ENCODE peak calls at places on chromosomes 7 and 10, in ten cellular contexts. One of them, this sample, is unnamed.

GRCh38 chr7:150340024-150340749 is 1.2 kb downstream of the RARRES2 start:
- DNase-seq in A549: no peak
- DNase-seq in thoracic aorta: no peak
- DNase-seq in IMR-90: peak
- DNase-seq in H9: no peak
- DNase-seq in Calu3: peak
- DNase-seq in HCT116: no peak
- DNase-seq in choroid plexus epithelial cell: peak
- DNase-seq in GM20000: peak
- DNase-seq in AG04450: peak
- DNase-seq in this sample: no peak

GRCh38 chr7:40204581-40204980 is 69.8 kb downstream of the SUGCT start:
- DNase-seq in GM20000: no peak
- DNase-seq in A549: no peak
- DNase-seq in thoracic aorta: no peak
- DNase-seq in AG04450: no peak
- DNase-seq in HCT116: no peak
- DNase-seq in choroid plexus epithelial cell: no peak
- DNase-seq in Calu3: no peak
- DNase-seq in IMR-90: no peak
- DNase-seq in H9: no peak
- DNase-seq in this sample: no peak

GRCh38 chr10:32951111-32951510 is 6.9 kb downstream of the ITGB1 start:
- DNase-seq in thoracic aorta: no peak
- DNase-seq in GM20000: no peak
- DNase-seq in Calu3: no peak
- DNase-seq in HCT116: no peak
- DNase-seq in A549: peak
- DNase-seq in choroid plexus epithelial cell: peak
- DNase-seq in IMR-90: no peak
- DNase-seq in H9: no peak
- DNase-seq in AG04450: no peak
- DNase-seq in this sample: no peak

GRCh38 chr7:9835204-9835603 is 1138.5 kb upstream of the PHF14 start:
- DNase-seq in HCT116: no peak
- DNase-seq in H9: no peak
- DNase-seq in thoracic aorta: no peak
- DNase-seq in GM20000: no peak
- DNase-seq in IMR-90: no peak
- DNase-seq in Calu3: peak
- DNase-seq in choroid plexus epithelial cell: no peak
- DNase-seq in AG04450: no peak
- DNase-seq in A549: no peak
- DNase-seq in this sample: no peak

GRCh38 chr7:140042386-140042670 is 20.4 kb downstream of the PARP12 start:
- DNase-seq in HCT116: no peak
- DNase-seq in IMR-90: no peak
- DNase-seq in GM20000: no peak
- DNase-seq in choroid plexus epithelial cell: no peak
- DNase-seq in Calu3: no peak
- DNase-seq in A549: no peak
- DNase-seq in H9: no peak
- DNase-seq in AG04450: no peak
- DNase-seq in thoracic aorta: no peak
- DNase-seq in this sample: no peak

GRCh38 chr10:59104186-59104585 is 72.3 kb upstream of the PHYHIPL start:
- DNase-seq in thoracic aorta: no peak
- DNase-seq in AG04450: no peak
- DNase-seq in choroid plexus epithelial cell: no peak
- DNase-seq in IMR-90: no peak
- DNase-seq in H9: peak
- DNase-seq in Calu3: no peak
- DNase-seq in HCT116: no peak
- DNase-seq in A549: no peak
- DNase-seq in GM20000: no peak
- DNase-seq in this sample: no peak

GRCh38 chr7:134639061-134639460 is 7.6 kb upstream of the BPGM start:
- DNase-seq in Calu3: no peak
- DNase-seq in H9: no peak
- DNase-seq in thoracic aorta: no peak
- DNase-seq in HCT116: no peak
- DNase-seq in GM20000: no peak
- DNase-seq in A549: no peak
- DNase-seq in IMR-90: no peak
- DNase-seq in choroid plexus epithelial cell: no peak
- DNase-seq in AG04450: no peak
- DNase-seq in this sample: no peak

GRCh38 chr10:22761569-22762220 is 47.3 kb upstream of the PIP4K2A start:
- DNase-seq in H9: no peak
- DNase-seq in HCT116: no peak
- DNase-seq in choroid plexus epithelial cell: no peak
- DNase-seq in Calu3: no peak
- DNase-seq in GM20000: no peak
- DNase-seq in AG04450: no peak
- DNase-seq in thoracic aorta: no peak
- DNase-seq in A549: no peak
- DNase-seq in IMR-90: peak
- DNase-seq in this sample: no peak

GRCh38 chr10:14530465-14530864 is 199.7 kb upstream of the FRMD4A start:
- DNase-seq in Calu3: no peak
- DNase-seq in IMR-90: peak
- DNase-seq in A549: no peak
- DNase-seq in AG04450: no peak
- DNase-seq in GM20000: no peak
- DNase-seq in choroid plexus epithelial cell: no peak
- DNase-seq in H9: no peak
- DNase-seq in thoracic aorta: no peak
- DNase-seq in HCT116: no peak
- DNase-seq in this sample: no peak

GRCh38 chr10:49056356-49056755 is 59.0 kb downstream of the VSTM4 start:
- DNase-seq in HCT116: no peak
- DNase-seq in thoracic aorta: no peak
- DNase-seq in IMR-90: peak
- DNase-seq in AG04450: no peak
- DNase-seq in GM20000: no peak
- DNase-seq in H9: no peak
- DNase-seq in choroid plexus epithelial cell: no peak
- DNase-seq in A549: no peak
- DNase-seq in Calu3: no peak
- DNase-seq in this sample: peak

GRCh38 chr10:29957887-29958330 is 101.5 kb downstream of the JCAD start:
- DNase-seq in A549: no peak
- DNase-seq in AG04450: no peak
- DNase-seq in HCT116: no peak
- DNase-seq in choroid plexus epithelial cell: peak
- DNase-seq in H9: no peak
- DNase-seq in thoracic aorta: peak
- DNase-seq in Calu3: peak
- DNase-seq in IMR-90: no peak
- DNase-seq in GM20000: no peak
- DNase-seq in this sample: peak

GRCh38 chr10:93452143-93452542 is 30.0 kb downstream of the MYOF start:
- DNase-seq in IMR-90: no peak
- DNase-seq in choroid plexus epithelial cell: no peak
- DNase-seq in HCT116: no peak
- DNase-seq in GM20000: peak
- DNase-seq in A549: no peak
- DNase-seq in thoracic aorta: no peak
- DNase-seq in H9: no peak
- DNase-seq in Calu3: no peak
- DNase-seq in AG04450: no peak
- DNase-seq in this sample: no peak

GRCh38 chr10:132451506-132452215 is 54.7 kb downstream of the PWWP2B start:
- DNase-seq in AG04450: no peak
- DNase-seq in thoracic aorta: no peak
- DNase-seq in IMR-90: no peak
- DNase-seq in A549: no peak
- DNase-seq in choroid plexus epithelial cell: no peak
- DNase-seq in Calu3: no peak
- DNase-seq in H9: no peak
- DNase-seq in HCT116: no peak
- DNase-seq in GM20000: no peak
- DNase-seq in this sample: peak

GRCh38 chr7:105932835-105933477 is 30.1 kb upstream of the CDHR3 start:
- DNase-seq in thoracic aorta: no peak
- DNase-seq in GM20000: no peak
- DNase-seq in Calu3: no peak
- DNase-seq in A549: no peak
- DNase-seq in choroid plexus epithelial cell: peak
- DNase-seq in HCT116: no peak
- DNase-seq in AG04450: peak
- DNase-seq in IMR-90: peak
- DNase-seq in H9: no peak
- DNase-seq in this sample: peak

GRCh38 chr10:125692246-125692931 is 9.4 kb upstream of the TEX36 start:
- DNase-seq in GM20000: no peak
- DNase-seq in thoracic aorta: no peak
- DNase-seq in choroid plexus epithelial cell: no peak
- DNase-seq in A549: no peak
- DNase-seq in HCT116: no peak
- DNase-seq in H9: no peak
- DNase-seq in Calu3: no peak
- DNase-seq in IMR-90: peak
- DNase-seq in AG04450: no peak
- DNase-seq in this sample: no peak

GRCh38 chr7:108367946-108368345 is 88.3 kb downstream of the NRCAM start:
- DNase-seq in IMR-90: no peak
- DNase-seq in Calu3: no peak
- DNase-seq in GM20000: no peak
- DNase-seq in choroid plexus epithelial cell: peak
- DNase-seq in HCT116: no peak
- DNase-seq in AG04450: no peak
- DNase-seq in H9: no peak
- DNase-seq in A549: no peak
- DNase-seq in thoracic aorta: no peak
- DNase-seq in this sample: no peak

GRCh38 chr10:101221479-101222246 is 7.6 kb downstream of the LBX1 start:
- DNase-seq in AG04450: no peak
- DNase-seq in H9: no peak
- DNase-seq in Calu3: no peak
- DNase-seq in thoracic aorta: no peak
- DNase-seq in HCT116: no peak
- DNase-seq in choroid plexus epithelial cell: no peak
- DNase-seq in GM20000: peak
- DNase-seq in IMR-90: no peak
- DNase-seq in A549: no peak
- DNase-seq in this sample: peak

GRCh38 chr7:112116894-112117293 is 89.3 kb downstream of the DOCK4 start:
- DNase-seq in A549: no peak
- DNase-seq in thoracic aorta: no peak
- DNase-seq in GM20000: no peak
- DNase-seq in Calu3: no peak
- DNase-seq in HCT116: no peak
- DNase-seq in choroid plexus epithelial cell: no peak
- DNase-seq in IMR-90: no peak
- DNase-seq in AG04450: no peak
- DNase-seq in H9: no peak
- DNase-seq in this sample: no peak

GRCh38 chr7:129952164-129952652 is 552 bp downstream of the UBE2H start:
- DNase-seq in HCT116: no peak
- DNase-seq in H9: peak
- DNase-seq in Calu3: peak
- DNase-seq in A549: peak
- DNase-seq in IMR-90: no peak
- DNase-seq in GM20000: peak
- DNase-seq in AG04450: no peak
- DNase-seq in thoracic aorta: no peak
- DNase-seq in choroid plexus epithelial cell: peak
- DNase-seq in this sample: peak
- TF ChIP-seq CTCF in HCT116: no peak
- TF ChIP-seq CTCF in H9: no peak
- TF ChIP-seq CTCF in Calu3: no peak
- TF ChIP-seq CTCF in A549: no peak
- TF ChIP-seq CTCF in IMR-90: no peak
- TF ChIP-seq CTCF in GM20000: no peak
- TF ChIP-seq CTCF in AG04450: no peak
- TF ChIP-seq CTCF in thoracic aorta: no peak
- TF ChIP-seq CTCF in choroid plexus epithelial cell: no peak
- TF ChIP-seq CTCF in this sample: no peak

DNA sequence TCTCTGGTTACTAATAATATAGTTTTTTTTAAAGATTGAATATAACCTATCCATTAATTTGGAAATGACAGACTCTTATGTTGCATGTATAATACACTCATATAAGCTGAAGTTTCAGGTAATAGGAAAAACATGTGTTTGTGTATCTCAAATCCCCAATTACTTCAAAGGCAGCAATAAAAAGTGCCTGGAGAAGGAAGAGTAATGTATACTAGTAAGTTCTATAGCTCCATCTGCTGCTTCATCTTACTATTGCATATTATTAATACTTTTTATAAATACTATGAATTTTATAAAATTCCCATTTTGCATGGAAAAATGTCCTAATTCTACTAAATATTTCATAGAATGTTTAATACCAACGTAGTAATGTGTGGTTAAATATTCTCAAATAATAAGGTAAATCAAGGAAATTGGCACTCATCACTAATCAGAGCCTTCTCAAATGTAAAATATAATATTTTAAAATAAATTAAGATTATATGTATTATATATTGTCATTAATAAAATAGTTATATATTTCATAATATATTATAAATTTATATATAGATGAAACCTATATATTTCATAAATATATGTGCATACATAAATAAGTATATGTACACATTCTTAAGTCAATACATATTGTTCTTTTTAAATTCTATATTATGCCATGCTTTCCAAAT is 311.9 kb downstream of the HGF start:
- DNase-seq in H9: no peak
- DNase-seq in choroid plexus epithelial cell: peak
- DNase-seq in Calu3: no peak
- DNase-seq in thoracic aorta: no peak
- DNase-seq in GM20000: no peak
- DNase-seq in HCT116: peak
- DNase-seq in IMR-90: peak
- DNase-seq in AG04450: no peak
- DNase-seq in A549: peak
- DNase-seq in this sample: peak
- TF ChIP-seq CTCF in H9: peak
- TF ChIP-seq CTCF in choroid plexus epithelial cell: peak
- TF ChIP-seq CTCF in Calu3: no peak
- TF ChIP-seq CTCF in thoracic aorta: no peak
- TF ChIP-seq CTCF in GM20000: no peak
- TF ChIP-seq CTCF in HCT116: peak
- TF ChIP-seq CTCF in IMR-90: peak
- TF ChIP-seq CTCF in AG04450: peak
- TF ChIP-seq CTCF in A549: peak
- TF ChIP-seq CTCF in this sample: peak

GRCh38 chr10:103042908-103043307 is 124.8 kb downstream of the CNNM2 start:
- DNase-seq in IMR-90: no peak
- DNase-seq in choroid plexus epithelial cell: no peak
- DNase-seq in AG04450: no peak
- DNase-seq in A549: peak
- DNase-seq in HCT116: no peak
- DNase-seq in thoracic aorta: no peak
- DNase-seq in Calu3: no peak
- DNase-seq in GM20000: no peak
- DNase-seq in H9: no peak
- DNase-seq in this sample: no peak
- TF ChIP-seq CTCF in IMR-90: no peak
- TF ChIP-seq CTCF in choroid plexus epithelial cell: no peak
- TF ChIP-seq CTCF in AG04450: no peak
- TF ChIP-seq CTCF in A549: peak
- TF ChIP-seq CTCF in HCT116: no peak
- TF ChIP-seq CTCF in thoracic aorta: no peak
- TF ChIP-seq CTCF in Calu3: no peak
- TF ChIP-seq CTCF in GM20000: no peak
- TF ChIP-seq CTCF in H9: peak
- TF ChIP-seq CTCF in this sample: no peak

GRCh38 chr7:55365680-55366460 is 733 bp downstream of the LANCL2 start:
- DNase-seq in thoracic aorta: peak
- DNase-seq in IMR-90: peak
- DNase-seq in A549: peak
- DNase-seq in HCT116: peak
- DNase-seq in H9: peak
- DNase-seq in Calu3: peak
- DNase-seq in GM20000: peak
- DNase-seq in AG04450: peak
- DNase-seq in choroid plexus epithelial cell: peak
- DNase-seq in this sample: peak
- TF ChIP-seq CTCF in thoracic aorta: peak
- TF ChIP-seq CTCF in IMR-90: peak
- TF ChIP-seq CTCF in A549: no peak
- TF ChIP-seq CTCF in HCT116: no peak
- TF ChIP-seq CTCF in H9: peak
- TF ChIP-seq CTCF in Calu3: peak
- TF ChIP-seq CTCF in GM20000: peak
- TF ChIP-seq CTCF in AG04450: peak
- TF ChIP-seq CTCF in choroid plexus epithelial cell: peak
- TF ChIP-seq CTCF in this sample: peak